ENCODE peak calls at places on chromosomes 5 and 9, in eight cellular contexts. U is PC-9, E is HCT116, L is heart right ventricle, P is A549, J is fibroblast of lung, V is body of pancreas, I is stomach. O is an unnamed sample.
A peak's percentile ranks its signal among the peaks of the same experiment; 100 is the strongest.

GRCh38 chr9:4630836-4631235 is 31.3 kb upstream of the PLPP6 start:
- DNase-seq in U (no peak), E (no peak), L (no peak), P (no peak), J (no peak), V (no peak), I (no peak), O (no peak)

GRCh38 chr5:54764691-54765090 is 220.7 kb downstream of the ESM1 start:
- DNase-seq in U (no peak), E (no peak), L (no peak), P (no peak), J (no peak), V (no peak), I (no peak), O (no peak)

GRCh38 chr5:9105851-9106250 is 440.0 kb downstream of the SEMA5A start:
- DNase-seq in U (no peak), E (no peak), L (no peak), P (no peak), J (no peak), V (no peak), I (no peak), O (peak; percentile 32)

GRCh38 chr5:144284931-144285330 is 114.3 kb downstream of the KCTD16 start:
- DNase-seq in U (no peak), E (no peak), L (no peak), P (no peak), J (no peak), V (no peak), I (no peak), O (no peak)

GRCh38 chr5:96655085-96655484 is 7.1 kb upstream of the CAST start:
- DNase-seq in U (no peak), E (no peak), L (no peak), P (no peak), J (no peak), V (no peak), I (no peak), O (peak; percentile 60)

GRCh38 chr9:129487658-129488483 is 133.0 kb downstream of the C9orf50 start:
- DNase-seq in U (no peak), E (no peak), L (peak; percentile 53), P (peak; percentile 83), J (peak; percentile 68), V (peak; percentile 68), I (peak; percentile 49), O (peak; percentile 64)

GRCh38 chr5:148903587-148903986 is 77.2 kb downstream of the ADRB2 start:
- DNase-seq in U (no peak), E (no peak), L (no peak), P (no peak), J (no peak), V (no peak), I (no peak), O (no peak)

GRCh38 chr9:757246-757881 is 84.1 kb upstream of the DMRT1 start:
- DNase-seq in U (no peak), E (peak; percentile 24), L (no peak), P (peak; percentile 60), J (peak; percentile 75), V (peak; percentile 43), I (no peak), O (peak; percentile 75)

GRCh38 chr5:142828797-142829535 is 58.8 kb downstream of the ARHGAP26 start:
- DNase-seq in U (no peak), E (no peak), L (no peak), P (no peak), J (no peak), V (no peak), I (peak; percentile 73), O (no peak)

GRCh38 chr9:69130456-69131441 is 43.3 kb upstream of the TJP2 start:
- DNase-seq in U (no peak), E (no peak), L (no peak), P (no peak), J (peak; percentile 91), V (peak; percentile 20), I (no peak), O (peak; percentile 89)

GRCh38 chr5:33317271-33317670 is 123.5 kb upstream of the TARS1 start:
- DNase-seq in U (no peak), E (no peak), L (no peak), P (no peak), J (peak; percentile 83), V (no peak), I (no peak), O (peak; percentile 47)

GRCh38 chr9:118121361-118121760 is 417.2 kb downstream of the TLR4 start:
- DNase-seq in U (no peak), E (no peak), L (no peak), P (no peak), J (no peak), V (no peak), I (no peak), O (no peak)

DNA sequence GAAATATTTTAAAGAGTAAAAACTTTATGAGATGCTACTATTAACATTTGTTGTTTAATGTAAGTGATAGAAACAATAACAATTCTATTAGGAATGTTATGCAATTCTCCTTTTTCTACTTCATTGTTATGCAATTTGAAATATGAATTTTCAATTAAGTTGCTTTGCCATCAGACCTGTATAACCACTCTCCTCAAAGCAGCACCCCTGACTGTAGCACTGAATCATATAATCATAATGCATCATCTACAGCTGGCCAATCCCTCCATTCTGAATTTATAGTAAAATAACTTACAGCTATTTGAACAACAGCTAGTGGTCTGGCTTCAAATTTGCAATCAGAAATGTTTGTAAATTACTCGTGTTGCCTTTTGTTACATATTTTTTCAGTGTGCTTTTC is 29.2 kb downstream of the FBXO4 start:
- DNase-seq in U (no peak), E (no peak), L (no peak), P (no peak), J (no peak), V (no peak), I (no peak), O (no peak)
- H3K4me3 ChIP-seq in U (no peak overlapping the region), E (no peak overlapping the region), L (no peak overlapping the region), P (no peak overlapping the region), J (no peak overlapping the region), V (no peak overlapping the region), I (no peak overlapping the region), O (no peak overlapping the region)

DNA sequence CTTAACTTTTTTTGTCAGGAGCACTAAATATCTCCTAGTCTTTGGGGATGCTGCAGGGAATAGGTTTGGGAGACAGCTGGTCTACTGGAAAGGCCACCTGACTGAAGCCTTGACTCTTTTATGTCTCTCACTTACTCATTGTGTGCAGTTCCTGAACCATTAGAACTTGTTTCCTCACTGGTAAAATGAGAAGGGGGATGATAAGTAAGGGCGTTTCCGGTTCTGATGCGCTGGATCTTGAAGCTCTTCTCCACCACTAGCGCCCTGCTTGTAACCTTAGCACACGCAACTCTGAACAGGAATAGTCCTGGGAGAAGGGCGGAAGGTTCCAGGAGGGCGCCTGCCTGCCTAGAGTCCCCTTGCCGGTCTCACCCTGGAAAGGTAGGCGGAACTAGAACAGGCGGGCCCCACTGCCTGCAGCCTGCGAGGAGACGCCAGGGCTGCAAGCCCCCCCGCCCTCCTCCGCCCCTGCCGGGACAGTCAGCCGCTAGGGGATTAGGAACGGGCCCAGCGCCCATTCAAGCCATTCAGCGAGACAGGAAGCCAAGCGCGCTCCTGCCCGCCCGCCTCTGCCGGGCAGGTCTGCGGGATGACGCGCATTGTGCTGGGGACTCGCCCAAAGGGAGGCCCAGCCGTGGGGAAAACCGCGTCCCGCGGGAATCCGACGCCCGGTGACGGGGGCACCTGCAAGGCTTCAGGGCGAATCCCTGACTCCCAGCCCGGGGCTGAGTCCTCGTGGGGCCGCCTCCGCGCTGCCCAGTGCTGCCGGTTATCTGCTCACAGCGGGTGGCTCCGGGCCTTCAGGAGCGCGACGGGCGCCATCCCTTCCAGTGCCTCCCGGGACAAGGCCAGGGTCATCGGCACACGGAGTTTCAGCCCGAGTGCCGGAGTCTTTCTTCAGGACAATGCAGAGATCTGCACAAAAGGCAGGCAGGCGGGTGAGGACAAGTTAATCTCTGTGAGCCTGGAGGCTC is 44.0 kb upstream of the XPA start:
- DNase-seq in U (no peak), E (no peak), L (peak; percentile 75), P (no peak), J (peak; percentile 44), V (peak; percentile 81), I (peak; percentile 60), O (peak; percentile 55)
- TF ChIP-seq CTCF in U (no peak), E (no peak), L (peak; percentile 39), P (no peak), J (no peak), V (no peak), I (no peak), O (no peak)

DNA sequence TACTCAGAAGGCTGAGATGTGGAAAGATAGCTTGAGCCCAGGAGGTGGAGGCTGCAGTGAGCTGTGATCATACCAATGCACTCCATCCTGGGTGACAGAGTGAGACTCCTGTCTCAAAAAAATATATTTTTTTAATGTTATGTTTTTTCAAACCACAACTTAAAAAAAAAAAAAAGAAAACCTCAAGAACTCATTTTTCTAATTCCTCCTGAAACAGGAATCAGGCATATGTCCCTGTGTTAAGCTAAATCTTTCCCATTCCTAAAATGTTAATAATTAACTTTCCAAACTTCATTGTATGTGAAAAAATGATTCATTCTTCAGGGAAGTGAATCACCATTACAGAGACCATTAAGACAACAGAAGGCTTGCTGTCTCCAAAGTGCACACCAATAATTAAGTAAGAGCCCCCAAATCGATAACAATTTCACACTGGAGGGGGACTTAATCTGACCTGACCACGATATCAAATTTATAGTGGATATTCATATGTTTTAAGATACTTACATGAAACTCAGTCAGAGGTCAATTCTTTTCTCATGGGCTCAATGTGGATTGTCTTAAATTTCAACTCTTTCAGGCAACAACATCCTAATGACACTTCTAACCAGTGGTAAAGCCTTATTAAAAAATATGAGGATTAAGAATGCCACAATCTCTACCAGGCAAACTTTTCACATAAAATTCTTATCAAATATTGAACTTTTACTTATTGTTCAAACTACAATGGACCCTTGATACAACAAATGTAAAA is 5.2 kb downstream of the CEMIP2 start:
- DNase-seq in U (peak; percentile 51), E (no peak), L (no peak), P (peak; percentile 59), J (peak; percentile 42), V (no peak), I (no peak), O (peak; percentile 39)
- H3K4me3 ChIP-seq in U (peak overlapping the region; percentile 20), E (no peak overlapping the region), L (no peak overlapping the region), P (peak overlapping the region; percentile 94), J (no peak overlapping the region), V (no peak overlapping the region), I (peak overlapping the region; percentile 79), O (no peak overlapping the region)

GRCh38 chr9:134376386-134377142 is 50.3 kb downstream of the RXRA start:
- DNase-seq in U (no peak), E (no peak), L (peak; percentile 54), P (no peak), J (no peak), V (peak; percentile 41), I (no peak), O (no peak)

GRCh38 chr9:134377143-134377484 is 50.9 kb downstream of the RXRA start:
- DNase-seq in U (no peak), E (no peak), L (no peak), P (no peak), J (no peak), V (no peak), I (no peak), O (no peak)

GRCh38 chr9:134379774-134380431 is 53.6 kb downstream of the RXRA start:
- DNase-seq in U (peak; percentile 87), E (peak; percentile 47), L (no peak), P (peak; percentile 77), J (no peak), V (peak; percentile 46), I (no peak), O (no peak)

GRCh38 chr9:134378901-134379338 is 52.7 kb downstream of the RXRA start:
- DNase-seq in U (peak; percentile 89), E (peak; percentile 37), L (peak; percentile 68), P (peak; percentile 74), J (peak; percentile 56), V (peak; percentile 41), I (peak; percentile 78), O (peak; percentile 41)

DNA sequence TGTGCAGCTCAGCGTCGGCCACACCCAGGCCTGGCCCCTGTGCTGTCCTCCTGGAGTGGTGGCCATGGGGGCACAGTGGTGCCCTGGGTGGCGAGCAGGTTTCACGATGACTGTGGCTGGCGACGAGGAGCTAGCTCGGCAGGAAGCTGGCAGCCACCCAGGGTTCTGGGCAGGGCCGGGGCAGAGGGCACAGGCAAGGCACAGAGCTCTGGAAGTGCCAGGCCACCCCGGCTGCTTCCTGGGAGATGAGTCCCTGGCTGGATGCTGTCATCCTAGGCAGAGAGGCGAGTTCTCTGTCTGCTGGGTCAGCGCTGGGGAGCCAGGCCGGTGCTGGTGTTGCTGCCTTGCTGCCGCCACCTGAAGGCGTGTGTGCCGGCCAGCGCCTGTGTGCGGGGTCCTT is 51.7 kb downstream of the RXRA start:
- DNase-seq in U (peak; percentile 90), E (no peak), L (peak; percentile 76), P (peak; percentile 61), J (no peak), V (peak; percentile 88), I (peak; percentile 94), O (no peak)
- TF ChIP-seq CTCF in U (no peak), E (no peak), L (no peak), P (no peak), J (no peak), V (no peak), I (no peak), O (no peak)

O was measured in fibroblast of villous mesenchyme.